ENCODE peak calls at places on chromosome 16, in eight cellular contexts. One of them, this sample, is unnamed.

GRCh38 chr16:87821346-87822001 is 47.8 kb downstream of the SLC7A5 start:
- DNase-seq in pancreas: no peak
- DNase-seq in stomach: no peak
- DNase-seq in A549: no peak
- DNase-seq in mammary epithelial cell: no peak
- DNase-seq in osteoblast: peak; percentile 78
- DNase-seq in heart left ventricle: no peak
- DNase-seq in lower lobe of right lung: no peak
- DNase-seq in this sample: no peak

GRCh38 chr16:3282103-3282746 is 1.1 kb upstream of the ZNF263 start:
- DNase-seq in stomach: no peak
- DNase-seq in heart left ventricle: no peak
- DNase-seq in mammary epithelial cell: no peak
- DNase-seq in pancreas: no peak
- DNase-seq in lower lobe of right lung: no peak
- DNase-seq in osteoblast: peak; percentile 95
- DNase-seq in A549: no peak
- DNase-seq in this sample: no peak

GRCh38 chr16:73730496-73731090 is 566.0 kb upstream of the PSMD7 start:
- DNase-seq in mammary epithelial cell: no peak
- DNase-seq in A549: no peak
- DNase-seq in osteoblast: no peak
- DNase-seq in lower lobe of right lung: no peak
- DNase-seq in pancreas: no peak
- DNase-seq in heart left ventricle: no peak
- DNase-seq in stomach: no peak
- DNase-seq in this sample: no peak

GRCh38 chr16:82506734-82507133 is 120.0 kb upstream of the CDH13 start:
- DNase-seq in stomach: no peak
- DNase-seq in heart left ventricle: no peak
- DNase-seq in osteoblast: no peak
- DNase-seq in mammary epithelial cell: no peak
- DNase-seq in pancreas: no peak
- DNase-seq in A549: no peak
- DNase-seq in lower lobe of right lung: no peak
- DNase-seq in this sample: no peak

GRCh38 chr16:546909-547770 is 13.1 kb upstream of the PRR35 start:
- DNase-seq in osteoblast: peak; percentile 98
- DNase-seq in stomach: peak; percentile 78
- DNase-seq in lower lobe of right lung: peak; percentile 78
- DNase-seq in A549: peak; percentile 71
- DNase-seq in mammary epithelial cell: peak; percentile 37
- DNase-seq in pancreas: peak; percentile 88
- DNase-seq in heart left ventricle: peak; percentile 70
- DNase-seq in this sample: no peak

GRCh38 chr16:11422381-11423314 is 77.4 kb downstream of the RMI2 start:
- DNase-seq in A549: no peak
- DNase-seq in lower lobe of right lung: no peak
- DNase-seq in pancreas: no peak
- DNase-seq in mammary epithelial cell: no peak
- DNase-seq in osteoblast: peak; percentile 64
- DNase-seq in stomach: no peak
- DNase-seq in heart left ventricle: no peak
- DNase-seq in this sample: no peak

GRCh38 chr16:508884-509736 is 18.4 kb upstream of the CAPN15 start:
- DNase-seq in lower lobe of right lung: no peak
- DNase-seq in stomach: no peak
- DNase-seq in mammary epithelial cell: no peak
- DNase-seq in heart left ventricle: no peak
- DNase-seq in A549: no peak
- DNase-seq in osteoblast: no peak
- DNase-seq in pancreas: no peak
- DNase-seq in this sample: peak; percentile 91

GRCh38 chr16:14102925-14103720 is 32.0 kb downstream of the MRTFB start:
- DNase-seq in heart left ventricle: no peak
- DNase-seq in stomach: no peak
- DNase-seq in lower lobe of right lung: no peak
- DNase-seq in pancreas: no peak
- DNase-seq in mammary epithelial cell: no peak
- DNase-seq in osteoblast: no peak
- DNase-seq in A549: no peak
- DNase-seq in this sample: no peak

GRCh38 chr16:1924095-1924494 is 5.9 kb upstream of the HS3ST6 start:
- DNase-seq in A549: no peak
- DNase-seq in lower lobe of right lung: no peak
- DNase-seq in pancreas: no peak
- DNase-seq in osteoblast: no peak
- DNase-seq in heart left ventricle: no peak
- DNase-seq in mammary epithelial cell: no peak
- DNase-seq in stomach: no peak
- DNase-seq in this sample: no peak

GRCh38 chr16:69707920-69708683 is 18.3 kb downstream of the NQO1 start:
- DNase-seq in heart left ventricle: no peak
- DNase-seq in lower lobe of right lung: no peak
- DNase-seq in osteoblast: peak; percentile 3
- DNase-seq in pancreas: no peak
- DNase-seq in A549: no peak
- DNase-seq in mammary epithelial cell: no peak
- DNase-seq in stomach: no peak
- DNase-seq in this sample: no peak

GRCh38 chr16:85557976-85558589 is 55.0 kb upstream of the GSE1 start:
- DNase-seq in A549: no peak
- DNase-seq in pancreas: no peak
- DNase-seq in mammary epithelial cell: peak; percentile 40
- DNase-seq in lower lobe of right lung: no peak
- DNase-seq in osteoblast: peak; percentile 90
- DNase-seq in stomach: peak; percentile 61
- DNase-seq in heart left ventricle: no peak
- DNase-seq in this sample: no peak

DNA sequence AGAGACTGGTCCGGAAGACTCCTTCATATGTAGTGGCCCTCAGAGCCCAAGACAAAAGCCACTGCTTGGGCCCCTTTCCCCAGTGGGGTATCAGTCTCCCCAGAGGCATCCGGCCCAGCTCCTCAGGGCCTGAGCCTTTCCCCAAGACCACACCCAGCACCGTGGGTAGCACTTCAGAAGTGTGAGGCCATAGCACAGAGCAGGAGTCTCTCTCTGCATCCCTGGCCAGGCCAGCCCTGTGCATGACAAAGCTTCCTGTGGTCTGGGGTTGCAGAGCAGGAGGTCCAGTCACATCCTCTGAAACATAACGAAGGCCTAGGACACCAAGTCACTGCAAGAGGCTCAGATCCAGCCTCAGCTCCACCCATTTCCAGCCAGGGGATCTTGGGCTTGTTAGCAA is 56.8 kb upstream of the ZNF423 start:
- DNase-seq in pancreas: no peak
- DNase-seq in heart left ventricle: no peak
- DNase-seq in lower lobe of right lung: no peak
- DNase-seq in A549: no peak
- DNase-seq in osteoblast: no peak
- DNase-seq in mammary epithelial cell: no peak
- DNase-seq in stomach: no peak
- DNase-seq in this sample: no peak
- TF ChIP-seq CTCF in pancreas: no peak
- TF ChIP-seq CTCF in heart left ventricle: no peak
- TF ChIP-seq CTCF in lower lobe of right lung: no peak
- TF ChIP-seq CTCF in A549: no peak
- TF ChIP-seq CTCF in osteoblast: no peak
- TF ChIP-seq CTCF in mammary epithelial cell: no peak
- TF ChIP-seq CTCF in stomach: no peak
- TF ChIP-seq CTCF in this sample: no peak

DNA sequence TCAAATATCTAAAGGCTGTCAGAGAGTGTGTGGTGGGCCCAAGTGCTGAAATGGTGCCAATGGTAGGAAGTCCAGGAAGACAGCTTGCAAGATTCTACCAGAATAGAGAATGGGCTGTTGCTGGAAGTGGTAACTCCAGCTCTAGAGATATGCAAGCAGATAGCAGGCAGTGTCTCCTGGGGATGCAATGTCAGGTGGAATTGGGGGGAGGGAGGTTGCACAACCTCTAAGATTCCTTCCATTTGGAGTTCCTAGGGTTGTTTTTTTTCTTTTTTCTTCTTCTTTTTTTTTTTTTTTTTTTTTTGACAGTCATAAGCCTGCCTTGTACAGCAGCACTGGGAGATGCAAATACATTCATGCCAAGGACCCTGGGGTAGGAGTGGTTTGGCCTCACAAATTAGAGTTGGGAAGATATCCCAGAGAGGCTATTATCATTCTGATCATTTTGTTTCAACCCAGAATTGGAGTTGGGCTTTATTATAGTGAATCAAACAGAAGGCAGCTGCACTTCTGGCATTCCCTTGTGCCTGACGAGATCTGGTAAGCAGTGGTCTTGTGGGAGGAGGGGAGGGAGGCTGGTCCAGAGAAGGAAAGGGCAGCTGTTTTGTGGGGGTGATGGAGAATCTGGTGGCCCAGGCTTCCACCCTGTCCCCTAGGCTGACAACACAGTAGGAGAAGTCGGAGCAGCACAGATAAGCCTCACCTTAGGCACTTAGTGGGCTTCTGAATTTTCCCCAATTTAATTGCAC is 51.1 kb downstream of the SLC6A2 start:
- DNase-seq in lower lobe of right lung: no peak
- DNase-seq in mammary epithelial cell: no peak
- DNase-seq in A549: no peak
- DNase-seq in heart left ventricle: no peak
- DNase-seq in pancreas: no peak
- DNase-seq in stomach: no peak
- DNase-seq in osteoblast: no peak
- DNase-seq in this sample: no peak
- H3K4me3 ChIP-seq in lower lobe of right lung: no peak overlapping the region
- H3K4me3 ChIP-seq in mammary epithelial cell: no peak overlapping the region
- H3K4me3 ChIP-seq in A549: no peak overlapping the region
- H3K4me3 ChIP-seq in heart left ventricle: no peak overlapping the region
- H3K4me3 ChIP-seq in pancreas: no peak overlapping the region
- H3K4me3 ChIP-seq in stomach: no peak overlapping the region
- H3K4me3 ChIP-seq in osteoblast: no peak overlapping the region
- H3K4me3 ChIP-seq in this sample: no peak overlapping the region

GRCh38 chr16:77375396-77375795 is 59.4 kb downstream of the ADAMTS18 start:
- DNase-seq in A549: no peak
- DNase-seq in lower lobe of right lung: no peak
- DNase-seq in osteoblast: no peak
- DNase-seq in mammary epithelial cell: no peak
- DNase-seq in pancreas: no peak
- DNase-seq in heart left ventricle: no peak
- DNase-seq in stomach: no peak
- DNase-seq in this sample: no peak

GRCh38 chr16:77373726-77374125 is 61.1 kb downstream of the ADAMTS18 start:
- DNase-seq in pancreas: no peak
- DNase-seq in A549: no peak
- DNase-seq in mammary epithelial cell: no peak
- DNase-seq in lower lobe of right lung: no peak
- DNase-seq in stomach: no peak
- DNase-seq in heart left ventricle: no peak
- DNase-seq in osteoblast: no peak
- DNase-seq in this sample: no peak

GRCh38 chr16:77374384-77374783 is 60.5 kb downstream of the ADAMTS18 start:
- DNase-seq in osteoblast: no peak
- DNase-seq in heart left ventricle: no peak
- DNase-seq in lower lobe of right lung: no peak
- DNase-seq in A549: no peak
- DNase-seq in stomach: no peak
- DNase-seq in mammary epithelial cell: peak; percentile 44
- DNase-seq in pancreas: no peak
- DNase-seq in this sample: no peak

DNA sequence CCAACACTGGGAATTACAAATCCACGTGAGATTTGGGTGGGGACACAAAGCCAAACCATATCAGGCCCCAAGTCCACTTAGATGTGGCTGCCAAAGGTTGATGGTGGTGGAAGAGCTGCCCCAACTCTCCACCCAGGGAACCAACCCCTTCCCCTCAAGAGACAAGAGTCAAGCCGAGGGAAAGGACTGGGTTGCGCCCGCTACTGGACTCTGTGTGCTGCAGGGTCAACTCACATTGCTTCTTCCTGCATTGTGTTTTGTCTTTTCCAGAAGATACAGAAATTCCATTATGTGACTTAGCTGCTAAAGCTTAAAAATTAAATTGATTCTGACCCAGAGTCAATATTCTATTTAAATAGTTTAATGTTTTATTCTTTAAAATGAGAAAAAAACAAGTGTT is 58.5 kb downstream of the ADAMTS18 start:
- DNase-seq in pancreas: no peak
- DNase-seq in osteoblast: no peak
- DNase-seq in lower lobe of right lung: no peak
- DNase-seq in heart left ventricle: no peak
- DNase-seq in A549: peak; percentile 9
- DNase-seq in stomach: no peak
- DNase-seq in mammary epithelial cell: no peak
- DNase-seq in this sample: no peak
- TF ChIP-seq CTCF in pancreas: no peak
- TF ChIP-seq CTCF in osteoblast: no peak
- TF ChIP-seq CTCF in lower lobe of right lung: no peak
- TF ChIP-seq CTCF in heart left ventricle: peak; percentile 10
- TF ChIP-seq CTCF in A549: peak; percentile 19
- TF ChIP-seq CTCF in stomach: no peak
- TF ChIP-seq CTCF in mammary epithelial cell: no peak
- TF ChIP-seq CTCF in this sample: peak; percentile 33

GRCh38 chr16:68272501-68273209 is 8.3 kb downstream of the SLC7A6 start:
- DNase-seq in heart left ventricle: no peak
- DNase-seq in lower lobe of right lung: peak; percentile 53
- DNase-seq in stomach: peak; percentile 77
- DNase-seq in osteoblast: no peak
- DNase-seq in mammary epithelial cell: no peak
- DNase-seq in A549: no peak
- DNase-seq in pancreas: no peak
- DNase-seq in this sample: no peak

GRCh38 chr16:68274441-68274840 is 10.1 kb downstream of the SLC7A6 start:
- DNase-seq in osteoblast: no peak
- DNase-seq in A549: no peak
- DNase-seq in lower lobe of right lung: no peak
- DNase-seq in pancreas: no peak
- DNase-seq in mammary epithelial cell: no peak
- DNase-seq in heart left ventricle: no peak
- DNase-seq in stomach: no peak
- DNase-seq in this sample: no peak

GRCh38 chr16:68275611-68276191 is 11.4 kb downstream of the SLC7A6 start:
- DNase-seq in lower lobe of right lung: no peak
- DNase-seq in mammary epithelial cell: peak; percentile 87
- DNase-seq in heart left ventricle: no peak
- DNase-seq in pancreas: no peak
- DNase-seq in osteoblast: no peak
- DNase-seq in A549: no peak
- DNase-seq in stomach: no peak
- DNase-seq in this sample: no peak

GRCh38 chr16:68273459-68273858 is 9.1 kb downstream of the SLC7A6 start:
- DNase-seq in osteoblast: no peak
- DNase-seq in lower lobe of right lung: no peak
- DNase-seq in A549: no peak
- DNase-seq in pancreas: no peak
- DNase-seq in stomach: no peak
- DNase-seq in heart left ventricle: no peak
- DNase-seq in mammary epithelial cell: no peak
- DNase-seq in this sample: no peak

DNA sequence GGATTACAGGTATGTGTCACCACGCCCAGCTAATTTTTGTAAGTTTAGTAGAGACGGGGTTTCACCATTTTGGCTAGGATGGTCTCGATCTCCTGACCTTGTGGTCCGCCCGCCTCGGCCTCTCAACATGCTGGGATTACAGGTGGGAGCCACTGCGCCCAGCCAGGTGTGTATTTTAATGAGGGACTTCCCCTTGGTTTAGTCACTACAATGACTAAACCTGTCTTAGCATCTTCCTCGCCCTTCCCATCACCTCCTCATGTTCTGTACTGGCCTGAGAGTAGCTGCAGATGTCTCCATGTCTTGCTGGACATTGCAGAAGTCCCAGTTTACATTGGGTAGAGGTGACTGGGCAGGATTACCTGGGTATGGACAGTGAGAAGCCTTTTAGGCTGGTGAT is 9.6 kb downstream of the SLC7A6 start:
- DNase-seq in pancreas: no peak
- DNase-seq in heart left ventricle: no peak
- DNase-seq in stomach: no peak
- DNase-seq in lower lobe of right lung: no peak
- DNase-seq in A549: no peak
- DNase-seq in osteoblast: no peak
- DNase-seq in mammary epithelial cell: peak; percentile 60
- DNase-seq in this sample: no peak
- H3K4me3 ChIP-seq in pancreas: no peak overlapping the region
- H3K4me3 ChIP-seq in heart left ventricle: no peak overlapping the region
- H3K4me3 ChIP-seq in stomach: no peak overlapping the region
- H3K4me3 ChIP-seq in lower lobe of right lung: no peak overlapping the region
- H3K4me3 ChIP-seq in A549: no peak overlapping the region
- H3K4me3 ChIP-seq in osteoblast: no peak overlapping the region
- H3K4me3 ChIP-seq in mammary epithelial cell: no peak overlapping the region
- H3K4me3 ChIP-seq in this sample: no peak overlapping the region